ENCODE peak calls at places on chromosomes 16 and 17, in ten cellular contexts. One of them, this sample, is unnamed.

GRCh38 chr17:82449136-82449882 is 1.2 kb downstream of the CYBC1 start:
- DNase-seq in dorsolateral prefrontal cortex: no peak
- DNase-seq in neural progenitor cell: peak; percentile 27
- DNase-seq in AG10803: no peak
- DNase-seq in K562: no peak
- DNase-seq in heart left ventricle: no peak
- DNase-seq in psoas muscle: no peak
- DNase-seq in BE2C: no peak
- DNase-seq in prostate gland: no peak
- DNase-seq in neural crest cell: no peak
- DNase-seq in this sample: no peak

GRCh38 chr17:79000396-79001189 is 9.0 kb downstream of the CANT1 start:
- DNase-seq in dorsolateral prefrontal cortex: no peak
- DNase-seq in neural progenitor cell: no peak
- DNase-seq in AG10803: no peak
- DNase-seq in K562: no peak
- DNase-seq in heart left ventricle: no peak
- DNase-seq in psoas muscle: no peak
- DNase-seq in BE2C: no peak
- DNase-seq in prostate gland: no peak
- DNase-seq in neural crest cell: no peak
- DNase-seq in this sample: no peak

GRCh38 chr17:82791532-82791931 is 39.7 kb downstream of the TBCD start:
- DNase-seq in dorsolateral prefrontal cortex: no peak
- DNase-seq in neural progenitor cell: no peak
- DNase-seq in AG10803: peak; percentile 36
- DNase-seq in K562: no peak
- DNase-seq in heart left ventricle: no peak
- DNase-seq in psoas muscle: no peak
- DNase-seq in BE2C: no peak
- DNase-seq in prostate gland: no peak
- DNase-seq in neural crest cell: no peak
- DNase-seq in this sample: no peak

GRCh38 chr16:46924402-46924801 is 40.2 kb downstream of the GPT2 start:
- DNase-seq in dorsolateral prefrontal cortex: no peak
- DNase-seq in neural progenitor cell: no peak
- DNase-seq in AG10803: no peak
- DNase-seq in K562: no peak
- DNase-seq in heart left ventricle: no peak
- DNase-seq in psoas muscle: no peak
- DNase-seq in BE2C: no peak
- DNase-seq in prostate gland: no peak
- DNase-seq in neural crest cell: no peak
- DNase-seq in this sample: no peak

GRCh38 chr17:32882029-32882428 is 5.1 kb upstream of the MYO1D start:
- DNase-seq in dorsolateral prefrontal cortex: no peak
- DNase-seq in neural progenitor cell: no peak
- DNase-seq in AG10803: no peak
- DNase-seq in K562: no peak
- DNase-seq in heart left ventricle: no peak
- DNase-seq in psoas muscle: no peak
- DNase-seq in BE2C: no peak
- DNase-seq in prostate gland: no peak
- DNase-seq in neural crest cell: no peak
- DNase-seq in this sample: no peak

GRCh38 chr17:66540131-66540781 is 237.8 kb downstream of the PRKCA start:
- DNase-seq in dorsolateral prefrontal cortex: peak; percentile 92
- DNase-seq in neural progenitor cell: peak; percentile 69
- DNase-seq in AG10803: peak; percentile 82
- DNase-seq in K562: no peak
- DNase-seq in heart left ventricle: peak; percentile 69
- DNase-seq in psoas muscle: no peak
- DNase-seq in BE2C: no peak
- DNase-seq in prostate gland: no peak
- DNase-seq in neural crest cell: peak; percentile 53
- DNase-seq in this sample: peak; percentile 37

GRCh38 chr17:68328676-68329075 is 37.4 kb downstream of the ARSG start:
- DNase-seq in dorsolateral prefrontal cortex: no peak
- DNase-seq in neural progenitor cell: no peak
- DNase-seq in AG10803: no peak
- DNase-seq in K562: no peak
- DNase-seq in heart left ventricle: no peak
- DNase-seq in psoas muscle: no peak
- DNase-seq in BE2C: no peak
- DNase-seq in prostate gland: no peak
- DNase-seq in neural crest cell: no peak
- DNase-seq in this sample: no peak

GRCh38 chr17:6456914-6457687 is 12.8 kb downstream of the PIMREG start:
- DNase-seq in dorsolateral prefrontal cortex: peak; percentile 20
- DNase-seq in neural progenitor cell: no peak
- DNase-seq in AG10803: peak; percentile 57
- DNase-seq in K562: peak; percentile 76
- DNase-seq in heart left ventricle: peak; percentile 37
- DNase-seq in psoas muscle: peak; percentile 51
- DNase-seq in BE2C: no peak
- DNase-seq in prostate gland: no peak
- DNase-seq in neural crest cell: no peak
- DNase-seq in this sample: no peak

GRCh38 chr16:68792465-68793324 is 50.6 kb upstream of the TANGO6 start:
- DNase-seq in dorsolateral prefrontal cortex: no peak
- DNase-seq in neural progenitor cell: no peak
- DNase-seq in AG10803: peak; percentile 55
- DNase-seq in K562: no peak
- DNase-seq in heart left ventricle: no peak
- DNase-seq in psoas muscle: no peak
- DNase-seq in BE2C: no peak
- DNase-seq in prostate gland: no peak
- DNase-seq in neural crest cell: no peak
- DNase-seq in this sample: no peak

GRCh38 chr16:29927523-29927905 is 1.5 kb upstream of the KCTD13 start:
- DNase-seq in dorsolateral prefrontal cortex: no peak
- DNase-seq in neural progenitor cell: no peak
- DNase-seq in AG10803: peak; percentile 66
- DNase-seq in K562: no peak
- DNase-seq in heart left ventricle: no peak
- DNase-seq in psoas muscle: no peak
- DNase-seq in BE2C: no peak
- DNase-seq in prostate gland: no peak
- DNase-seq in neural crest cell: no peak
- DNase-seq in this sample: no peak

GRCh38 chr17:79844869-79845600 is 5.8 kb upstream of the CBX4 start:
- DNase-seq in dorsolateral prefrontal cortex: no peak
- DNase-seq in neural progenitor cell: peak; percentile 85
- DNase-seq in AG10803: no peak
- DNase-seq in K562: peak; percentile 84
- DNase-seq in heart left ventricle: peak; percentile 84
- DNase-seq in psoas muscle: peak; percentile 74
- DNase-seq in BE2C: peak; percentile 71
- DNase-seq in prostate gland: no peak
- DNase-seq in neural crest cell: peak; percentile 63
- DNase-seq in this sample: peak; percentile 71

GRCh38 chr17:34319087-34319486 is at the start of gene CCL8:
- DNase-seq in dorsolateral prefrontal cortex: no peak
- DNase-seq in neural progenitor cell: no peak
- DNase-seq in AG10803: no peak
- DNase-seq in K562: no peak
- DNase-seq in heart left ventricle: no peak
- DNase-seq in psoas muscle: no peak
- DNase-seq in BE2C: no peak
- DNase-seq in prostate gland: no peak
- DNase-seq in neural crest cell: no peak
- DNase-seq in this sample: no peak

GRCh38 chr16:86505899-86506864 is 4.1 kb upstream of the FOXF1 start:
- DNase-seq in dorsolateral prefrontal cortex: no peak
- DNase-seq in neural progenitor cell: no peak
- DNase-seq in AG10803: no peak
- DNase-seq in K562: no peak
- DNase-seq in heart left ventricle: peak; percentile 19
- DNase-seq in psoas muscle: no peak
- DNase-seq in BE2C: no peak
- DNase-seq in prostate gland: no peak
- DNase-seq in neural crest cell: no peak
- DNase-seq in this sample: no peak

GRCh38 chr17:55709984-55710383 is 12.7 kb downstream of the TMEM100 start:
- DNase-seq in dorsolateral prefrontal cortex: no peak
- DNase-seq in neural progenitor cell: no peak
- DNase-seq in AG10803: no peak
- DNase-seq in K562: no peak
- DNase-seq in heart left ventricle: no peak
- DNase-seq in psoas muscle: peak; percentile 55
- DNase-seq in BE2C: no peak
- DNase-seq in prostate gland: no peak
- DNase-seq in neural crest cell: no peak
- DNase-seq in this sample: no peak
- TF ChIP-seq CTCF in dorsolateral prefrontal cortex: no peak
- TF ChIP-seq CTCF in neural progenitor cell: no peak
- TF ChIP-seq CTCF in AG10803: no peak
- TF ChIP-seq CTCF in K562: no peak
- TF ChIP-seq CTCF in heart left ventricle: no peak
- TF ChIP-seq CTCF in psoas muscle: no peak
- TF ChIP-seq CTCF in BE2C: no peak
- TF ChIP-seq CTCF in prostate gland: no peak
- TF ChIP-seq CTCF in neural crest cell: no peak
- TF ChIP-seq CTCF in this sample: no peak

GRCh38 chr17:44070455-44071197 is at the start of gene G6PC3:
- DNase-seq in dorsolateral prefrontal cortex: peak; percentile 95
- DNase-seq in neural progenitor cell: peak; percentile 99
- DNase-seq in AG10803: peak; percentile 97
- DNase-seq in K562: peak; percentile 96
- DNase-seq in heart left ventricle: peak; percentile 96
- DNase-seq in psoas muscle: peak; percentile 97
- DNase-seq in BE2C: peak; percentile 99
- DNase-seq in prostate gland: peak; percentile 95
- DNase-seq in neural crest cell: peak; percentile 96
- DNase-seq in this sample: peak; percentile 97
- TF ChIP-seq CTCF in dorsolateral prefrontal cortex: peak; percentile 33
- TF ChIP-seq CTCF in neural progenitor cell: no peak
- TF ChIP-seq CTCF in AG10803: no peak
- TF ChIP-seq CTCF in K562: peak; percentile 18
- TF ChIP-seq CTCF in heart left ventricle: no peak
- TF ChIP-seq CTCF in psoas muscle: no peak
- TF ChIP-seq CTCF in BE2C: peak; percentile 5
- TF ChIP-seq CTCF in prostate gland: peak; percentile 49
- TF ChIP-seq CTCF in neural crest cell: no peak
- TF ChIP-seq CTCF in this sample: no peak

GRCh38 chr17:41740506-41740905 is 6.1 kb upstream of the HAP1 start:
- DNase-seq in dorsolateral prefrontal cortex: no peak
- DNase-seq in neural progenitor cell: no peak
- DNase-seq in AG10803: no peak
- DNase-seq in K562: no peak
- DNase-seq in heart left ventricle: no peak
- DNase-seq in psoas muscle: no peak
- DNase-seq in BE2C: no peak
- DNase-seq in prostate gland: no peak
- DNase-seq in neural crest cell: no peak
- DNase-seq in this sample: no peak
- TF ChIP-seq CTCF in dorsolateral prefrontal cortex: no peak
- TF ChIP-seq CTCF in neural progenitor cell: no peak
- TF ChIP-seq CTCF in AG10803: no peak
- TF ChIP-seq CTCF in K562: no peak
- TF ChIP-seq CTCF in heart left ventricle: no peak
- TF ChIP-seq CTCF in psoas muscle: no peak
- TF ChIP-seq CTCF in BE2C: no peak
- TF ChIP-seq CTCF in prostate gland: no peak
- TF ChIP-seq CTCF in neural crest cell: no peak
- TF ChIP-seq CTCF in this sample: no peak

DNA sequence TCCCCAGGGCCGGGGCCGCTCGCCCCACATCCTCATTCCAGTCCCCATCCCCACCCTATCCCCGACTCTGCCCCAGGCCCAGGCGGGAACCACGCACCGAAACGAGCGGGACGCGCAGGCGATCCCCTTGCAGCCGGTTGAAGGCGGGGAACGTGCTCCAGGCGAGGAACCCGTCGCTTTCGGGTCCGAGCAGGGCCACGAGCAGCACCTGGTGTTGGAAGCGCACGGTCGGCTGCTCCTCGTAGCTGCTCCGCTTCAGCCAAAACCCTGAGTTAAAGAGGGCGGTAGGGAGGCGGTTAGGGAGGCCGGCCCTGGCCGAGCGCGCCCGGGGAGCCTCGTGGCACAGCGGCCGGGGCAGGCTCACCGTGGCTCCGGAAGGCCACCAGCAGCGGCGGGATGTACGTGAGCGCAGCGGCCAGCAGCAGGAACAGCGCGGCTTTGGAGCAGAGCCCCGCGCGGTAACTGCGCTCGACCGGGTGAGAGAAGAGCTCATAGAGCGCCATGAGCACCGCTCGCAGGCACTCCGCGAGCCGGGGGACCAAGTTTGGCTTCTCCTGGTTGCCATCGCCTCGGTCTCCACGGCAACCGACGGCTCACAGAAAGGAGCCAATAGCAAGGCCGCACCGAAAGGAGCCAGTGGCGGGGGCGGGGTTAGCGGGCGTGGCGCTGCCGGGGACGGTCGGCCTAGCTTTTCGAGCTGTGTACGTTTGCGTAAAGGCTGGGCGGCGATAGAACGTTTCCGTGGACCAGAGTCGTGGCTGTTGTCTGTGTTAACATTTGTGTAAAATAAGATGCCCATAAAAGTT is at the start of gene TMEM231:
- DNase-seq in dorsolateral prefrontal cortex: peak; percentile 97
- DNase-seq in neural progenitor cell: peak; percentile 99
- DNase-seq in AG10803: peak; percentile 91
- DNase-seq in K562: peak; percentile 97
- DNase-seq in heart left ventricle: peak; percentile 98
- DNase-seq in psoas muscle: peak; percentile 98
- DNase-seq in BE2C: peak; percentile 98
- DNase-seq in prostate gland: peak; percentile 98
- DNase-seq in neural crest cell: peak; percentile 95
- DNase-seq in this sample: peak; percentile 98
- TF ChIP-seq CTCF in dorsolateral prefrontal cortex: no peak
- TF ChIP-seq CTCF in neural progenitor cell: no peak
- TF ChIP-seq CTCF in AG10803: no peak
- TF ChIP-seq CTCF in K562: no peak
- TF ChIP-seq CTCF in heart left ventricle: no peak
- TF ChIP-seq CTCF in psoas muscle: no peak
- TF ChIP-seq CTCF in BE2C: peak; percentile 3
- TF ChIP-seq CTCF in prostate gland: peak; percentile 23
- TF ChIP-seq CTCF in neural crest cell: peak; percentile 11
- TF ChIP-seq CTCF in this sample: no peak

GRCh38 chr17:77501101-77501566 is 360.4 kb downstream of the SEC14L1 start:
- DNase-seq in dorsolateral prefrontal cortex: peak; percentile 22
- DNase-seq in neural progenitor cell: peak; percentile 54
- DNase-seq in AG10803: no peak
- DNase-seq in K562: peak; percentile 65
- DNase-seq in heart left ventricle: no peak
- DNase-seq in psoas muscle: peak; percentile 48
- DNase-seq in BE2C: no peak
- DNase-seq in prostate gland: no peak
- DNase-seq in neural crest cell: no peak
- DNase-seq in this sample: peak; percentile 35
- TF ChIP-seq CTCF in dorsolateral prefrontal cortex: peak; percentile 17
- TF ChIP-seq CTCF in neural progenitor cell: peak; percentile 62
- TF ChIP-seq CTCF in AG10803: peak; percentile 52
- TF ChIP-seq CTCF in K562: peak; percentile 62
- TF ChIP-seq CTCF in heart left ventricle: peak; percentile 31
- TF ChIP-seq CTCF in psoas muscle: peak; percentile 22
- TF ChIP-seq CTCF in BE2C: no peak
- TF ChIP-seq CTCF in prostate gland: no peak
- TF ChIP-seq CTCF in neural crest cell: peak; percentile 60
- TF ChIP-seq CTCF in this sample: peak; percentile 38

GRCh38 chr16:78770353-78771091 is 671.1 kb downstream of the WWOX start:
- DNase-seq in dorsolateral prefrontal cortex: peak; percentile 57
- DNase-seq in neural progenitor cell: peak; percentile 76
- DNase-seq in AG10803: peak; percentile 6
- DNase-seq in K562: peak; percentile 96
- DNase-seq in heart left ventricle: peak; percentile 90
- DNase-seq in psoas muscle: peak; percentile 83
- DNase-seq in BE2C: peak; percentile 16
- DNase-seq in prostate gland: peak; percentile 42
- DNase-seq in neural crest cell: peak; percentile 61
- DNase-seq in this sample: peak; percentile 73
- TF ChIP-seq CTCF in dorsolateral prefrontal cortex: peak; percentile 66
- TF ChIP-seq CTCF in neural progenitor cell: peak; percentile 77
- TF ChIP-seq CTCF in AG10803: peak; percentile 52
- TF ChIP-seq CTCF in K562: peak; percentile 87
- TF ChIP-seq CTCF in heart left ventricle: peak; percentile 97
- TF ChIP-seq CTCF in psoas muscle: peak; percentile 83
- TF ChIP-seq CTCF in BE2C: peak; percentile 30
- TF ChIP-seq CTCF in prostate gland: peak; percentile 65
- TF ChIP-seq CTCF in neural crest cell: peak; percentile 69
- TF ChIP-seq CTCF in this sample: peak; percentile 66

This sample was measured in nephron progenitor cell.